ENCODE peak calls at places on chromosomes 5 and 9, in six cellular contexts. I is activated T-helper 1 cell treated with anti-CD3 and anti-CD28 coated beads, Interleukin-12 subunit alpha, Interleukin-12 subunit beta, Interleukin-2, Interleukin-4 antibody, amounts not matched to agents 30 ng/mL and 10 ng/mL and 1 ng/mL, durations not matched to agents 14 hours and 24 hours and 36 hours; U is uterus; R is AML-193; X is amniotic stem cell; O is NCI-H2171. A is an unnamed sample.

GRCh38 chr5:137621861-137622823 is 113.7 kb downstream of the KLHL3 start:
- DNase-seq in I (no peak), U (no peak), R (no peak), X (peak; percentile 54), O (no peak), A (no peak)

GRCh38 chr5:8676731-8677130 is 807.8 kb downstream of the MTRR start:
- DNase-seq in I (no peak), U (no peak), R (no peak), X (no peak), O (no peak), A (no peak)

GRCh38 chr9:2026181-2026580 is 11.0 kb downstream of the SMARCA2 start:
- DNase-seq in I (no peak), U (no peak), R (no peak), X (no peak), O (no peak), A (no peak)

GRCh38 chr9:135850737-135851136 is 56.6 kb downstream of the CAMSAP1 start:
- DNase-seq in I (no peak), U (no peak), R (no peak), X (no peak), O (no peak), A (no peak)

GRCh38 chr9:71767421-71768321 is 642 bp downstream of the CEMIP2 start:
- DNase-seq in I (peak; percentile 20), U (peak; percentile 23), R (no peak), X (no peak), O (no peak), A (no peak)

GRCh38 chr9:133135193-133135745 is 14.2 kb upstream of the RALGDS start:
- DNase-seq in I (peak; percentile 43), U (peak; percentile 86), R (no peak), X (peak; percentile 75), O (no peak), A (no peak)

GRCh38 chr9:30250872-30251271 is 2133.6 kb upstream of the ACO1 start:
- DNase-seq in I (no peak), U (no peak), R (no peak), X (no peak), O (no peak), A (no peak)

GRCh38 chr9:133359420-133360175 is 3.2 kb downstream of the SURF2 start:
- DNase-seq in I (no peak), U (no peak), R (no peak), X (no peak), O (peak; percentile 33), A (no peak)

GRCh38 chr5:122163151-122164069 is 34.1 kb downstream of the ZNF474 start:
- DNase-seq in I (no peak), U (no peak), R (no peak), X (peak; percentile 76), O (no peak), A (no peak)

GRCh38 chr9:106929471-106930198 is 66.7 kb downstream of the ZNF462 start:
- DNase-seq in I (no peak), U (no peak), R (no peak), X (no peak), O (no peak), A (no peak)

GRCh38 chr9:33350310-33350709 is 52.1 kb downstream of the AQP7 start:
- DNase-seq in I (no peak), U (no peak), R (no peak), X (peak; percentile 74), O (no peak), A (no peak)

GRCh38 chr9:111866976-111867375 is 29.6 kb upstream of the UGCG start:
- DNase-seq in I (no peak), U (no peak), R (no peak), X (peak; percentile 7), O (no peak), A (no peak)

GRCh38 chr9:129131300-129132145 is 20.3 kb downstream of the PTPA start:
- DNase-seq in I (peak; percentile 75), U (peak; percentile 72), R (peak; percentile 34), X (peak; percentile 43), O (peak; percentile 69), A (peak; percentile 78)

GRCh38 chr9:129624947-129625346 is 1.0 kb upstream of the NTMT1 start:
- DNase-seq in I (no peak), U (no peak), R (peak; percentile 81), X (no peak), O (no peak), A (no peak)

GRCh38 chr9:88998506-88998905 is 7.2 kb downstream of the S1PR3 start:
- DNase-seq in I (no peak), U (no peak), R (peak; percentile 39), X (no peak), O (no peak), A (no peak)

GRCh38 chr5:80579050-80579449 is 9.0 kb upstream of the ANKRD34B start:
- DNase-seq in I (no peak), U (no peak), R (no peak), X (no peak), O (no peak), A (no peak)

GRCh38 chr9:88530051-88530450 is 4.9 kb upstream of the NXNL2 start:
- DNase-seq in I (no peak), U (peak; percentile 78), R (no peak), X (no peak), O (no peak), A (no peak)

GRCh38 chr5:133944263-133945230 is 23.9 kb downstream of the C5orf15 start:
- DNase-seq in I (no peak), U (no peak), R (no peak), X (no peak), O (peak; percentile 38), A (peak; percentile 64)

GRCh38 chr9:125613156-125613555 is 93.9 kb downstream of the MAPKAP1 start:
- DNase-seq in I (no peak), U (no peak), R (no peak), X (no peak), O (no peak), A (no peak)

GRCh38 chr5:54909126-54909525 is 76.3 kb downstream of the ESM1 start:
- DNase-seq in I (no peak), U (no peak), R (no peak), X (no peak), O (no peak), A (no peak)

GRCh38 chr5:149849990-149850910 is 94.3 kb downstream of the PDE6A start:
- DNase-seq in I (no peak), U (no peak), R (no peak), X (no peak), O (no peak), A (no peak)

GRCh38 chr9:10704720-10705119 is 91.9 kb upstream of the PTPRD start:
- DNase-seq in I (no peak), U (no peak), R (no peak), X (no peak), O (no peak), A (no peak)

GRCh38 chr5:912356-913091 is 19.8 kb downstream of the TRIP13 start:
- DNase-seq in I (no peak), U (no peak), R (no peak), X (no peak), O (no peak), A (no peak)

GRCh38 chr5:34899066-34899465 is 16.2 kb downstream of the RAD1 start:
- DNase-seq in I (no peak), U (no peak), R (no peak), X (no peak), O (no peak), A (no peak)

GRCh38 chr9:72843525-72844439 is 109.1 kb downstream of the ALDH1A1 start:
- DNase-seq in I (no peak), U (no peak), R (no peak), X (no peak), O (no peak), A (no peak)

GRCh38 chr5:29150840-29151239 is 2042.6 kb upstream of the CDH6 start:
- DNase-seq in I (no peak), U (no peak), R (no peak), X (no peak), O (no peak), A (no peak)

GRCh38 chr9:18905883-18906649 is 126.9 kb downstream of the SAXO1 start:
- DNase-seq in I (no peak), U (no peak), R (no peak), X (no peak), O (no peak), A (no peak)

GRCh38 chr5:179225387-179225786 is 119.9 kb downstream of the ADAMTS2 start:
- DNase-seq in I (no peak), U (no peak), R (no peak), X (no peak), O (no peak), A (no peak)